ENCODE peak calls at places on chromosomes 2 and 18, in six cellular contexts. One of them, this sample, is unnamed.

GRCh38 chr2:239137165-239137889 is 263.5 kb downstream of the HDAC4 start:
- DNase-seq in NCI-H1436: no peak
- DNase-seq in posterior cingulate gyrus: no peak
- DNase-seq in A549: no peak
- DNase-seq in RWPE1: no peak
- DNase-seq in spleen: no peak
- DNase-seq in this sample: no peak

GRCh38 chr18:22439447-22439846 is 21.7 kb upstream of the CTAGE1 start:
- DNase-seq in NCI-H1436: no peak
- DNase-seq in posterior cingulate gyrus: no peak
- DNase-seq in A549: no peak
- DNase-seq in RWPE1: no peak
- DNase-seq in spleen: no peak
- DNase-seq in this sample: peak; percentile 35

GRCh38 chr2:103788875-103789715 is 1027.3 kb downstream of the TMEM182 start:
- DNase-seq in NCI-H1436: no peak
- DNase-seq in posterior cingulate gyrus: peak; percentile 30
- DNase-seq in A549: no peak
- DNase-seq in RWPE1: peak; percentile 42
- DNase-seq in spleen: no peak
- DNase-seq in this sample: peak; percentile 81

GRCh38 chr2:27765621-27766286 is 5.8 kb upstream of the MRPL33 start:
- DNase-seq in NCI-H1436: no peak
- DNase-seq in posterior cingulate gyrus: peak; percentile 19
- DNase-seq in A549: no peak
- DNase-seq in RWPE1: no peak
- DNase-seq in spleen: peak; percentile 82
- DNase-seq in this sample: no peak

GRCh38 chr18:644395-645004 is 13.0 kb upstream of the TYMS start:
- DNase-seq in NCI-H1436: no peak
- DNase-seq in posterior cingulate gyrus: peak; percentile 28
- DNase-seq in A549: no peak
- DNase-seq in RWPE1: no peak
- DNase-seq in spleen: no peak
- DNase-seq in this sample: no peak

GRCh38 chr2:216974321-216975302 is 114.7 kb upstream of the TNP1 start:
- DNase-seq in NCI-H1436: no peak
- DNase-seq in posterior cingulate gyrus: peak; percentile 17
- DNase-seq in A549: no peak
- DNase-seq in RWPE1: no peak
- DNase-seq in spleen: no peak
- DNase-seq in this sample: no peak

GRCh38 chr2:183037660-183038340 is 457 bp downstream of the NCKAP1 start:
- DNase-seq in NCI-H1436: peak; percentile 59
- DNase-seq in posterior cingulate gyrus: peak; percentile 30
- DNase-seq in A549: no peak
- DNase-seq in RWPE1: peak; percentile 12
- DNase-seq in spleen: no peak
- DNase-seq in this sample: peak; percentile 39

GRCh38 chr2:29841386-29842004 is 79.9 kb downstream of the ALK start:
- DNase-seq in NCI-H1436: peak; percentile 3
- DNase-seq in posterior cingulate gyrus: peak; percentile 44
- DNase-seq in A549: peak; percentile 35
- DNase-seq in RWPE1: peak; percentile 34
- DNase-seq in spleen: no peak
- DNase-seq in this sample: peak; percentile 46

GRCh38 chr2:202278036-202278760 is 12.6 kb downstream of the NOP58 start:
- DNase-seq in NCI-H1436: no peak
- DNase-seq in posterior cingulate gyrus: no peak
- DNase-seq in A549: no peak
- DNase-seq in RWPE1: peak; percentile 72
- DNase-seq in spleen: no peak
- DNase-seq in this sample: peak; percentile 79

GRCh38 chr2:190838492-190838910 is 42.1 kb upstream of the GLS start:
- DNase-seq in NCI-H1436: no peak
- DNase-seq in posterior cingulate gyrus: no peak
- DNase-seq in A549: no peak
- DNase-seq in RWPE1: peak; percentile 24
- DNase-seq in spleen: no peak
- DNase-seq in this sample: no peak

GRCh38 chr2:2846379-2847130 is 515.5 kb upstream of the MYT1L start:
- DNase-seq in NCI-H1436: peak; percentile 82
- DNase-seq in posterior cingulate gyrus: peak; percentile 59
- DNase-seq in A549: no peak
- DNase-seq in RWPE1: peak; percentile 24
- DNase-seq in spleen: peak; percentile 70
- DNase-seq in this sample: no peak

GRCh38 chr2:96534131-96534530 is 2.4 kb upstream of the ARID5A start:
- DNase-seq in NCI-H1436: no peak
- DNase-seq in posterior cingulate gyrus: no peak
- DNase-seq in A549: no peak
- DNase-seq in RWPE1: no peak
- DNase-seq in spleen: no peak
- DNase-seq in this sample: no peak

GRCh38 chr18:12005542-12006487 is 24.5 kb downstream of the IMPA2 start:
- DNase-seq in NCI-H1436: no peak
- DNase-seq in posterior cingulate gyrus: no peak
- DNase-seq in A549: no peak
- DNase-seq in RWPE1: peak; percentile 51
- DNase-seq in spleen: peak; percentile 25
- DNase-seq in this sample: peak; percentile 49

GRCh38 chr2:20667531-20668401 is 822 bp downstream of the GDF7 start:
- DNase-seq in NCI-H1436: no peak
- DNase-seq in posterior cingulate gyrus: no peak
- DNase-seq in A549: no peak
- DNase-seq in RWPE1: no peak
- DNase-seq in spleen: no peak
- DNase-seq in this sample: no peak

GRCh38 chr2:237700583-237701032 is 73.2 kb downstream of the LRRFIP1 start:
- DNase-seq in NCI-H1436: peak; percentile 58
- DNase-seq in posterior cingulate gyrus: no peak
- DNase-seq in A549: no peak
- DNase-seq in RWPE1: no peak
- DNase-seq in spleen: peak; percentile 85
- DNase-seq in this sample: no peak

GRCh38 chr2:41145066-41145465 is 693.2 kb upstream of the SLC8A1 start:
- DNase-seq in NCI-H1436: no peak
- DNase-seq in posterior cingulate gyrus: no peak
- DNase-seq in A549: no peak
- DNase-seq in RWPE1: no peak
- DNase-seq in spleen: no peak
- DNase-seq in this sample: no peak

GRCh38 chr2:164836907-164837306 is 4.7 kb downstream of the COBLL1 start:
- DNase-seq in NCI-H1436: no peak
- DNase-seq in posterior cingulate gyrus: no peak
- DNase-seq in A549: no peak
- DNase-seq in RWPE1: no peak
- DNase-seq in spleen: no peak
- DNase-seq in this sample: no peak

GRCh38 chr2:73776869-73777519 is 2.9 kb downstream of the DUSP11 start:
- DNase-seq in NCI-H1436: no peak
- DNase-seq in posterior cingulate gyrus: no peak
- DNase-seq in A549: no peak
- DNase-seq in RWPE1: peak; percentile 79
- DNase-seq in spleen: no peak
- DNase-seq in this sample: peak; percentile 88

GRCh38 chr2:83142934-83143333 is 1316.1 kb downstream of the SUCLG1 start:
- DNase-seq in NCI-H1436: no peak
- DNase-seq in posterior cingulate gyrus: no peak
- DNase-seq in A549: no peak
- DNase-seq in RWPE1: no peak
- DNase-seq in spleen: no peak
- DNase-seq in this sample: no peak

GRCh38 chr2:240916571-240917008 is 10.5 kb downstream of the CROCC2 start:
- DNase-seq in NCI-H1436: peak; percentile 38
- DNase-seq in posterior cingulate gyrus: no peak
- DNase-seq in A549: peak; percentile 79
- DNase-seq in RWPE1: peak; percentile 42
- DNase-seq in spleen: peak; percentile 85
- DNase-seq in this sample: peak; percentile 65

GRCh38 chr2:121089005-121089510 is 195.9 kb downstream of the TFCP2L1 start:
- DNase-seq in NCI-H1436: no peak
- DNase-seq in posterior cingulate gyrus: no peak
- DNase-seq in A549: no peak
- DNase-seq in RWPE1: no peak
- DNase-seq in spleen: peak; percentile 70
- DNase-seq in this sample: no peak

GRCh38 chr2:130835766-130836015 is 1.0 kb upstream of the ARHGEF4 start:
- DNase-seq in NCI-H1436: no peak
- DNase-seq in posterior cingulate gyrus: no peak
- DNase-seq in A549: no peak
- DNase-seq in RWPE1: no peak
- DNase-seq in spleen: no peak
- DNase-seq in this sample: no peak

GRCh38 chr2:74564222-74564621 is 9.7 kb downstream of the DOK1 start:
- DNase-seq in NCI-H1436: no peak
- DNase-seq in posterior cingulate gyrus: no peak
- DNase-seq in A549: no peak
- DNase-seq in RWPE1: peak; percentile 43
- DNase-seq in spleen: no peak
- DNase-seq in this sample: peak; percentile 77